ENCODE peak calls at places on chromosome 1, in ten cellular contexts. One of them, this sample, is unnamed.

GRCh38 chr1:39105841-39106765 is 80.0 kb downstream of the NDUFS5 start:
- DNase-seq in HepG2: peak; percentile 69
- DNase-seq in endothelial cell of umbilical vein: peak; percentile 76
- DNase-seq in Panc1: no peak
- DNase-seq in breast epithelium: no peak
- DNase-seq in GM23338: peak; percentile 62
- DNase-seq in transverse colon: peak; percentile 50
- DNase-seq in stomach: peak; percentile 60
- DNase-seq in H1: peak; percentile 64
- DNase-seq in spleen: peak; percentile 82
- DNase-seq in this sample: no peak

GRCh38 chr1:200034821-200035396 is 7.4 kb downstream of the NR5A2 start:
- DNase-seq in HepG2: no peak
- DNase-seq in endothelial cell of umbilical vein: peak; percentile 38
- DNase-seq in Panc1: no peak
- DNase-seq in breast epithelium: no peak
- DNase-seq in GM23338: peak; percentile 73
- DNase-seq in transverse colon: peak; percentile 68
- DNase-seq in stomach: no peak
- DNase-seq in H1: peak; percentile 60
- DNase-seq in spleen: no peak
- DNase-seq in this sample: no peak

GRCh38 chr1:39490596-39491145 is 765 bp upstream of the BMP8A start:
- DNase-seq in HepG2: no peak
- DNase-seq in endothelial cell of umbilical vein: no peak
- DNase-seq in Panc1: no peak
- DNase-seq in breast epithelium: no peak
- DNase-seq in GM23338: peak; percentile 62
- DNase-seq in transverse colon: peak; percentile 44
- DNase-seq in stomach: no peak
- DNase-seq in H1: peak; percentile 75
- DNase-seq in spleen: no peak
- DNase-seq in this sample: no peak

GRCh38 chr1:157095551-157095950 is 4.1 kb downstream of the ETV3L start:
- DNase-seq in HepG2: no peak
- DNase-seq in endothelial cell of umbilical vein: no peak
- DNase-seq in Panc1: no peak
- DNase-seq in breast epithelium: no peak
- DNase-seq in GM23338: no peak
- DNase-seq in transverse colon: no peak
- DNase-seq in stomach: no peak
- DNase-seq in H1: no peak
- DNase-seq in spleen: no peak
- DNase-seq in this sample: no peak

GRCh38 chr1:62389531-62389930 is 47.3 kb upstream of the USP1 start:
- DNase-seq in HepG2: no peak
- DNase-seq in endothelial cell of umbilical vein: no peak
- DNase-seq in Panc1: no peak
- DNase-seq in breast epithelium: no peak
- DNase-seq in GM23338: no peak
- DNase-seq in transverse colon: no peak
- DNase-seq in stomach: no peak
- DNase-seq in H1: no peak
- DNase-seq in spleen: no peak
- DNase-seq in this sample: no peak

GRCh38 chr1:229323885-229324553 is 18.8 kb downstream of the CCSAP start:
- DNase-seq in HepG2: no peak
- DNase-seq in endothelial cell of umbilical vein: no peak
- DNase-seq in Panc1: no peak
- DNase-seq in breast epithelium: no peak
- DNase-seq in GM23338: no peak
- DNase-seq in transverse colon: no peak
- DNase-seq in stomach: no peak
- DNase-seq in H1: no peak
- DNase-seq in spleen: no peak
- DNase-seq in this sample: peak; percentile 37

GRCh38 chr1:25878690-25879089 is 3.2 kb upstream of the PAQR7 start:
- DNase-seq in HepG2: no peak
- DNase-seq in endothelial cell of umbilical vein: no peak
- DNase-seq in Panc1: no peak
- DNase-seq in breast epithelium: no peak
- DNase-seq in GM23338: no peak
- DNase-seq in transverse colon: no peak
- DNase-seq in stomach: no peak
- DNase-seq in H1: no peak
- DNase-seq in spleen: no peak
- DNase-seq in this sample: no peak

GRCh38 chr1:203629509-203630082 is 3.0 kb downstream of the ATP2B4 start:
- DNase-seq in HepG2: no peak
- DNase-seq in endothelial cell of umbilical vein: peak; percentile 64
- DNase-seq in Panc1: no peak
- DNase-seq in breast epithelium: peak; percentile 65
- DNase-seq in GM23338: peak; percentile 74
- DNase-seq in transverse colon: peak; percentile 79
- DNase-seq in stomach: peak; percentile 69
- DNase-seq in H1: peak; percentile 77
- DNase-seq in spleen: peak; percentile 91
- DNase-seq in this sample: no peak

GRCh38 chr1:153842006-153842471 is 66.8 kb downstream of the SLC27A3 start:
- DNase-seq in HepG2: no peak
- DNase-seq in endothelial cell of umbilical vein: no peak
- DNase-seq in Panc1: no peak
- DNase-seq in breast epithelium: no peak
- DNase-seq in GM23338: no peak
- DNase-seq in transverse colon: no peak
- DNase-seq in stomach: no peak
- DNase-seq in H1: no peak
- DNase-seq in spleen: no peak
- DNase-seq in this sample: no peak

GRCh38 chr1:219266524-219266923 is 92.8 kb downstream of the LYPLAL1 start:
- DNase-seq in HepG2: no peak
- DNase-seq in endothelial cell of umbilical vein: no peak
- DNase-seq in Panc1: no peak
- DNase-seq in breast epithelium: no peak
- DNase-seq in GM23338: no peak
- DNase-seq in transverse colon: no peak
- DNase-seq in stomach: no peak
- DNase-seq in H1: no peak
- DNase-seq in spleen: no peak
- DNase-seq in this sample: no peak

GRCh38 chr1:9716404-9717192 is 65.1 kb downstream of the PIK3CD start:
- DNase-seq in HepG2: no peak
- DNase-seq in endothelial cell of umbilical vein: no peak
- DNase-seq in Panc1: no peak
- DNase-seq in breast epithelium: no peak
- DNase-seq in GM23338: no peak
- DNase-seq in transverse colon: no peak
- DNase-seq in stomach: no peak
- DNase-seq in H1: no peak
- DNase-seq in spleen: peak; percentile 84
- DNase-seq in this sample: no peak
- H3K4me1 ChIP-seq in HepG2: peaks cover 42% of the 10 kb centered on the region
- H3K4me1 ChIP-seq in endothelial cell of umbilical vein: no peaks in the 10 kb centered on the region
- H3K4me1 ChIP-seq in Panc1: peaks cover 13% of the 10 kb centered on the region
- H3K4me1 ChIP-seq in breast epithelium: no peaks in the 10 kb centered on the region
- H3K4me1 ChIP-seq in GM23338: peaks cover 22% of the 10 kb centered on the region
- H3K4me1 ChIP-seq in transverse colon: no peaks in the 10 kb centered on the region
- H3K4me1 ChIP-seq in stomach: peaks cover 7% of the 10 kb centered on the region
- H3K4me1 ChIP-seq in H1: peaks cover 4% of the 10 kb centered on the region
- H3K4me1 ChIP-seq in spleen: peaks cover 80% of the 10 kb centered on the region
- H3K4me1 ChIP-seq in this sample: peaks cover 19% of the 10 kb centered on the region

GRCh38 chr1:64581786-64582185 is 111.9 kb downstream of the CACHD1 start:
- DNase-seq in HepG2: no peak
- DNase-seq in endothelial cell of umbilical vein: no peak
- DNase-seq in Panc1: no peak
- DNase-seq in breast epithelium: no peak
- DNase-seq in GM23338: no peak
- DNase-seq in transverse colon: no peak
- DNase-seq in stomach: no peak
- DNase-seq in H1: no peak
- DNase-seq in spleen: no peak
- DNase-seq in this sample: no peak

GRCh38 chr1:64584479-64584878 is 114.5 kb downstream of the CACHD1 start:
- DNase-seq in HepG2: no peak
- DNase-seq in endothelial cell of umbilical vein: peak; percentile 26
- DNase-seq in Panc1: no peak
- DNase-seq in breast epithelium: no peak
- DNase-seq in GM23338: peak; percentile 43
- DNase-seq in transverse colon: no peak
- DNase-seq in stomach: no peak
- DNase-seq in H1: no peak
- DNase-seq in spleen: no peak
- DNase-seq in this sample: no peak
- TF ChIP-seq CTCF in HepG2: no peak
- TF ChIP-seq CTCF in endothelial cell of umbilical vein: no peak
- TF ChIP-seq CTCF in Panc1: peak; percentile 45
- TF ChIP-seq CTCF in breast epithelium: no peak
- TF ChIP-seq CTCF in GM23338: peak; percentile 60
- TF ChIP-seq CTCF in transverse colon: peak; percentile 61
- TF ChIP-seq CTCF in stomach: no peak
- TF ChIP-seq CTCF in H1: peak; percentile 51
- TF ChIP-seq CTCF in spleen: no peak
- TF ChIP-seq CTCF in this sample: no peak

GRCh38 chr1:61337037-61337436 is 254.7 kb downstream of the NFIA start:
- DNase-seq in HepG2: peak; percentile 8
- DNase-seq in endothelial cell of umbilical vein: peak; percentile 55
- DNase-seq in Panc1: no peak
- DNase-seq in breast epithelium: no peak
- DNase-seq in GM23338: peak; percentile 41
- DNase-seq in transverse colon: no peak
- DNase-seq in stomach: no peak
- DNase-seq in H1: no peak
- DNase-seq in spleen: no peak
- DNase-seq in this sample: no peak

GRCh38 chr1:61337471-61337870 is 255.1 kb downstream of the NFIA start:
- DNase-seq in HepG2: no peak
- DNase-seq in endothelial cell of umbilical vein: peak; percentile 57
- DNase-seq in Panc1: no peak
- DNase-seq in breast epithelium: no peak
- DNase-seq in GM23338: peak; percentile 16
- DNase-seq in transverse colon: no peak
- DNase-seq in stomach: no peak
- DNase-seq in H1: no peak
- DNase-seq in spleen: no peak
- DNase-seq in this sample: no peak

GRCh38 chr1:61341426-61341825 is 259.1 kb downstream of the NFIA start:
- DNase-seq in HepG2: no peak
- DNase-seq in endothelial cell of umbilical vein: no peak
- DNase-seq in Panc1: no peak
- DNase-seq in breast epithelium: no peak
- DNase-seq in GM23338: no peak
- DNase-seq in transverse colon: no peak
- DNase-seq in stomach: no peak
- DNase-seq in H1: no peak
- DNase-seq in spleen: no peak
- DNase-seq in this sample: no peak

GRCh38 chr1:61338899-61339298 is 256.5 kb downstream of the NFIA start:
- DNase-seq in HepG2: peak; percentile 82
- DNase-seq in endothelial cell of umbilical vein: no peak
- DNase-seq in Panc1: no peak
- DNase-seq in breast epithelium: no peak
- DNase-seq in GM23338: no peak
- DNase-seq in transverse colon: no peak
- DNase-seq in stomach: no peak
- DNase-seq in H1: no peak
- DNase-seq in spleen: no peak
- DNase-seq in this sample: no peak

DNA sequence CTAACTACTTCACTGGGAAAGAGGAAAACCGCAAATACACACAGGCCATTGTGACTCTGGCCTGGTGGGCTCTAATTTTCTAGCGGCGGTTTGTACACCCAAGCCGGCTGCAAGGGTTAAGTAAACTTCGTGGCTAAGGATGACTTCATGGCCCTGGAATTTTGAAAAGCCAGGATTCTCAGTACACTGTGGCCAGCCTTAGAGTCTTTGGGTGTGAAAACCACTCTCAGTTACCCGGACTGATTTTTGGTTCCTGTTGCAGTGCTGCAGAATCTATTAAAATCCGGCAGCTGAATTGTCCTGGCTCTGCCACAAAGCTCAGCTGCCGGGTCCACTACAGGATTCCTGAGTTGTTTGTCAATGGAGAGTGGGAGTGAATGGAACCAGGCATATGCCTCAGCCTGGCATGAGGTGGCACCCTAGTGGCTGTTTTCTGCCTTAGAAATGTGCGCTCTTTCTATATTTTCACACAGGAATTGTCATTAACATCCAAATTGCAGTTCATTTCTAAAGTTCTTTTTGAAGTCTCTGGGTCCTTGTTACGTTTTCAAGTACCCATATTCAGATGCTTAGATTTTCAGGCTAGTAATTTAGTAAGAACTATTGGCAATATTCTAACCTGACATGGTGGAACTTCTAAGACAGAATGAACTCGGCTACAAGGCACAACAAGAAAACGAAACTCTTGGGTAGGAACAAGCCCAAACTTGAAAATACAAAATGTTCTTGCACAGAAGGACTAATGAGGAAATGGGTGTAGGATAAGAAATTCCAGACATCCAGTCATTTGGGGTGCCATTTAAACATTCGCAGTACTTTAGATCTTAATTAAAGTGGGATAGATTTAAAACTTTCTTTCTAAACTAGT is 255.9 kb downstream of the NFIA start:
- DNase-seq in HepG2: peak; percentile 91
- DNase-seq in endothelial cell of umbilical vein: peak; percentile 93
- DNase-seq in Panc1: no peak
- DNase-seq in breast epithelium: peak; percentile 74
- DNase-seq in GM23338: peak; percentile 69
- DNase-seq in transverse colon: peak; percentile 60
- DNase-seq in stomach: peak; percentile 73
- DNase-seq in H1: no peak
- DNase-seq in spleen: no peak
- DNase-seq in this sample: no peak
- TF ChIP-seq POLR2AphosphoS5 in HepG2: no peak
- TF ChIP-seq POLR2AphosphoS5 in endothelial cell of umbilical vein: peak; percentile 71
- TF ChIP-seq POLR2AphosphoS5 in Panc1: no peak
- TF ChIP-seq POLR2AphosphoS5 in breast epithelium: peak; percentile 63
- TF ChIP-seq POLR2AphosphoS5 in GM23338: no peak
- TF ChIP-seq POLR2AphosphoS5 in transverse colon: peak; percentile 3
- TF ChIP-seq POLR2AphosphoS5 in stomach: peak; percentile 70
- TF ChIP-seq POLR2AphosphoS5 in H1: no peak
- TF ChIP-seq POLR2AphosphoS5 in spleen: no peak
- TF ChIP-seq POLR2AphosphoS5 in this sample: peak; percentile 68

DNA sequence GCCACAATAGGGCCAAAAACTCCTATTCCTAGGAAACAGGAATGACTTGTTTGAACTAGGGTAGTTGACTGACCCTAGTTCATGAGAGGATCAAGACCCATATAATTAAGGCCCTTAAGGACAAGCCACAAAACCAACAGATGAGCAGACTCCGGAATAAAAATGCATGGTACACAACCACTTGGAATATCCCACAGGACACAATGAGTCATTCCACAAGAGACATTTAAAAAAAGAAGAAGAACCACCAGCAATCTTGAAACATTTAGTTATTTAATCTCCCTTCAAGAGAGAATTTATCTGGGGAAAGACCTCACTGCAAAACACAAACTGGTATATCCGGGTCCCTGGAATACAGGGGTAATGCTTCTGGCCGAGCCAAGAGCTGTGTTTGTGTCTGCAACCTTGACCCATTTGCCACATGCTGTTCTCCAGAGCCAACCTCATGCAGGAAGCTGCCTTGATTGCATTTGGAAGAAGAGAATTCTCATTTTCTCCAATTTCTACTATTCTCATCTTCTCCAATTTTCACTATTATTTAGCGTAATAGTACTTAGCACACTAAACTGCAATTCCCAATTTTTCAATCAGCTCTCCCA is 135.5 kb downstream of the TGFBR3 start:
- DNase-seq in HepG2: no peak
- DNase-seq in endothelial cell of umbilical vein: no peak
- DNase-seq in Panc1: no peak
- DNase-seq in breast epithelium: no peak
- DNase-seq in GM23338: peak; percentile 10
- DNase-seq in transverse colon: no peak
- DNase-seq in stomach: no peak
- DNase-seq in H1: no peak
- DNase-seq in spleen: no peak
- DNase-seq in this sample: no peak
- H3K4me1 ChIP-seq in HepG2: peaks cover 75% of the 10 kb centered on the region
- H3K4me1 ChIP-seq in endothelial cell of umbilical vein: no peaks in the 10 kb centered on the region
- H3K4me1 ChIP-seq in Panc1: peaks cover 12% of the 10 kb centered on the region
- H3K4me1 ChIP-seq in breast epithelium: peaks cover 31% of the 10 kb centered on the region
- H3K4me1 ChIP-seq in GM23338: no peaks in the 10 kb centered on the region
- H3K4me1 ChIP-seq in transverse colon: peaks cover 22% of the 10 kb centered on the region
- H3K4me1 ChIP-seq in stomach: peaks cover 10% of the 10 kb centered on the region
- H3K4me1 ChIP-seq in H1: peaks cover 5% of the 10 kb centered on the region
- H3K4me1 ChIP-seq in spleen: peaks cover 67% of the 10 kb centered on the region
- H3K4me1 ChIP-seq in this sample: peaks cover 70% of the 10 kb centered on the region